ENCODE peak calls at places on chromosomes 11 and 22, in seven cellular contexts. One of them, this sample, is unnamed.

GRCh38 chr22:29079218-29079901 is 6.5 kb downstream of the KREMEN1 start:
- DNase-seq in GOT3: no peak
- DNase-seq in OCI-M1: peak; percentile 67
- DNase-seq in WTC11: no peak
- DNase-seq in heart left ventricle: no peak
- DNase-seq in activated CD4-positive, CD25-positive, alpha-beta regulatory T cell: no peak
- DNase-seq in Daoy: no peak
- DNase-seq in this sample: no peak

GRCh38 chr22:30225220-30225922 is 21.2 kb downstream of the LIF start:
- DNase-seq in OCI-M1: no peak
- DNase-seq in Daoy: no peak
- DNase-seq in WTC11: no peak
- DNase-seq in heart left ventricle: no peak
- DNase-seq in activated CD4-positive, CD25-positive, alpha-beta regulatory T cell: no peak
- DNase-seq in GOT3: no peak
- DNase-seq in this sample: no peak

GRCh38 chr11:133134561-133135173 is 397.6 kb downstream of the OPCML start:
- DNase-seq in WTC11: peak; percentile 84
- DNase-seq in activated CD4-positive, CD25-positive, alpha-beta regulatory T cell: no peak
- DNase-seq in OCI-M1: peak; percentile 70
- DNase-seq in Daoy: peak; percentile 76
- DNase-seq in GOT3: no peak
- DNase-seq in heart left ventricle: peak; percentile 49
- DNase-seq in this sample: no peak

GRCh38 chr11:116852261-116853125 is 15.1 kb upstream of the APOA1 start:
- DNase-seq in GOT3: no peak
- DNase-seq in OCI-M1: peak; percentile 51
- DNase-seq in heart left ventricle: no peak
- DNase-seq in activated CD4-positive, CD25-positive, alpha-beta regulatory T cell: no peak
- DNase-seq in WTC11: no peak
- DNase-seq in Daoy: peak; percentile 23
- DNase-seq in this sample: no peak

GRCh38 chr11:13118691-13119090 is 109.6 kb downstream of the RASSF10 start:
- DNase-seq in GOT3: no peak
- DNase-seq in heart left ventricle: no peak
- DNase-seq in Daoy: no peak
- DNase-seq in WTC11: no peak
- DNase-seq in OCI-M1: no peak
- DNase-seq in activated CD4-positive, CD25-positive, alpha-beta regulatory T cell: no peak
- DNase-seq in this sample: no peak

GRCh38 chr11:65791719-65792213 is 4.9 kb downstream of the OVOL1 start:
- DNase-seq in heart left ventricle: no peak
- DNase-seq in OCI-M1: no peak
- DNase-seq in GOT3: no peak
- DNase-seq in WTC11: no peak
- DNase-seq in Daoy: peak; percentile 83
- DNase-seq in activated CD4-positive, CD25-positive, alpha-beta regulatory T cell: peak; percentile 21
- DNase-seq in this sample: no peak

GRCh38 chr22:44664149-44664548 is 37.9 kb upstream of the PRR5 start:
- DNase-seq in WTC11: no peak
- DNase-seq in activated CD4-positive, CD25-positive, alpha-beta regulatory T cell: no peak
- DNase-seq in GOT3: no peak
- DNase-seq in Daoy: no peak
- DNase-seq in OCI-M1: peak; percentile 16
- DNase-seq in heart left ventricle: peak; percentile 72
- DNase-seq in this sample: peak; percentile 74

GRCh38 chr11:8090756-8091155 is 9.7 kb downstream of the TUB start:
- DNase-seq in heart left ventricle: no peak
- DNase-seq in activated CD4-positive, CD25-positive, alpha-beta regulatory T cell: peak; percentile 8
- DNase-seq in WTC11: peak; percentile 85
- DNase-seq in Daoy: peak; percentile 24
- DNase-seq in GOT3: no peak
- DNase-seq in OCI-M1: peak; percentile 40
- DNase-seq in this sample: peak; percentile 61

GRCh38 chr11:96072592-96072991 is 148.7 kb upstream of the MTMR2 start:
- DNase-seq in heart left ventricle: no peak
- DNase-seq in GOT3: no peak
- DNase-seq in WTC11: no peak
- DNase-seq in activated CD4-positive, CD25-positive, alpha-beta regulatory T cell: no peak
- DNase-seq in Daoy: no peak
- DNase-seq in OCI-M1: no peak
- DNase-seq in this sample: peak; percentile 71